ENCODE peak calls at places on chromosomes 11 and 22, in seven cellular contexts. D is DND-41, J is astrocyte of the spinal cord, L is K562, A is WTC11, F is pancreas, Z is body of pancreas. I is an unnamed sample.

GRCh38 chr22:26756675-26757293 is 99.4 kb downstream of the MIAT start:
- DNase-seq in D (no peak), J (peak), L (peak), A (peak), F (peak), Z (peak), I (peak)

GRCh38 chr11:68403831-68404230 is 56.7 kb upstream of the PPP6R3 start:
- DNase-seq in D (no peak), J (no peak), L (no peak), A (no peak), F (no peak), Z (no peak), I (no peak)

GRCh38 chr22:47659467-47660302 is 897.2 kb downstream of the TBC1D22A start:
- DNase-seq in D (no peak), J (no peak), L (no peak), A (no peak), F (no peak), Z (no peak), I (no peak)

GRCh38 chr22:39221999-39222686 is 22.6 kb downstream of the PDGFB start:
- DNase-seq in D (no peak), J (no peak), L (no peak), A (no peak), F (no peak), Z (peak), I (no peak)

GRCh38 chr11:86039094-86039493 is 29.8 kb downstream of the PICALM start:
- DNase-seq in D (no peak), J (no peak), L (no peak), A (no peak), F (no peak), Z (no peak), I (no peak)

GRCh38 chr11:57762235-57762866 is 749 bp downstream of the CTNND1 start:
- DNase-seq in D (no peak), J (peak), L (peak), A (no peak), F (no peak), Z (peak), I (no peak)

GRCh38 chr22:46044718-46045458 is 67.9 kb upstream of the WNT7B start:
- DNase-seq in D (peak), J (no peak), L (no peak), A (peak), F (no peak), Z (peak), I (no peak)

GRCh38 chr11:32002311-32002710 is 88.6 kb upstream of the RCN1 start:
- DNase-seq in D (no peak), J (no peak), L (no peak), A (no peak), F (no peak), Z (no peak), I (no peak)

GRCh38 chr11:47213985-47214564 is 699 bp upstream of the DDB2 start:
- DNase-seq in D (peak), J (peak), L (peak), A (peak), F (peak), Z (peak), I (peak)

GRCh38 chr11:77299528-77299993 is 1.9 kb downstream of the GDPD4 start:
- DNase-seq in D (no peak), J (no peak), L (peak), A (no peak), F (no peak), Z (peak), I (no peak)

GRCh38 chr22:28299760-28300159 is 379.9 kb downstream of the TTC28 start:
- DNase-seq in D (no peak), J (peak), L (no peak), A (no peak), F (no peak), Z (peak), I (no peak)

GRCh38 chr11:18457435-18457834 is 1.8 kb downstream of the LDHAL6A start:
- DNase-seq in D (no peak), J (no peak), L (peak), A (no peak), F (no peak), Z (peak), I (no peak)

GRCh38 chr22:48503876-48504275 is 1323.8 kb downstream of the BRD1 start:
- DNase-seq in D (no peak), J (no peak), L (no peak), A (no peak), F (no peak), Z (no peak), I (no peak)

GRCh38 chr11:2751523-2752203 is 51.9 kb upstream of the KCNQ1OT1 start:
- DNase-seq in D (no peak), J (no peak), L (no peak), A (no peak), F (peak), Z (peak), I (no peak)

GRCh38 chr11:64000026-64000739 is 13.9 kb downstream of the OTUB1 start:
- DNase-seq in D (no peak), J (peak), L (no peak), A (peak), F (peak), Z (peak), I (peak)

GRCh38 chr11:6599449-6599848 is 4.0 kb downstream of the RRP8 start:
- DNase-seq in D (no peak), J (no peak), L (no peak), A (no peak), F (no peak), Z (no peak), I (peak)

GRCh38 chr11:33622231-33622630 is 78.4 kb downstream of the C11orf91 start:
- DNase-seq in D (no peak), J (peak), L (no peak), A (no peak), F (no peak), Z (no peak), I (no peak)

GRCh38 chr11:8732748-8733241 is 50.2 kb downstream of the RPL27A start:
- DNase-seq in D (no peak), J (peak), L (no peak), A (no peak), F (peak), Z (peak), I (no peak)

GRCh38 chr11:117818036-117818858 is 6.3 kb downstream of the FXYD2 start:
- DNase-seq in D (peak), J (peak), L (no peak), A (no peak), F (peak), Z (peak), I (no peak)

GRCh38 chr22:50727678-50728522 is 10.1 kb upstream of the ACR start:
- DNase-seq in D (no peak), J (no peak), L (no peak), A (no peak), F (peak), Z (peak), I (no peak)

GRCh38 chr11:117221775-117222517 is 9.9 kb downstream of the PCSK7 start:
- DNase-seq in D (no peak), J (peak), L (no peak), A (no peak), F (peak), Z (peak), I (no peak)

GRCh38 chr11:121299417-121299816 is 6.8 kb downstream of the SC5D start:
- DNase-seq in D (no peak), J (no peak), L (no peak), A (no peak), F (no peak), Z (no peak), I (no peak)

GRCh38 chr11:10452211-10452767 is 2.8 kb upstream of the AMPD3 start:
- DNase-seq in D (no peak), J (no peak), L (no peak), A (no peak), F (no peak), Z (no peak), I (no peak)

GRCh38 chr11:94398101-94398500 is 3.1 kb downstream of the GPR83 start:
- DNase-seq in D (no peak), J (no peak), L (no peak), A (no peak), F (no peak), Z (no peak), I (no peak)

GRCh38 chr11:94401773-94402265 is 600 bp upstream of the GPR83 start:
- DNase-seq in D (no peak), J (no peak), L (no peak), A (no peak), F (no peak), Z (no peak), I (no peak)

GRCh38 chr11:94402355-94402754 is 1.1 kb upstream of the GPR83 start:
- DNase-seq in D (no peak), J (no peak), L (no peak), A (no peak), F (no peak), Z (no peak), I (no peak)

GRCh38 chr11:94400075-94400838 is 962 bp downstream of the GPR83 start:
- DNase-seq in D (no peak), J (no peak), L (peak), A (no peak), F (no peak), Z (no peak), I (no peak)

DNA sequence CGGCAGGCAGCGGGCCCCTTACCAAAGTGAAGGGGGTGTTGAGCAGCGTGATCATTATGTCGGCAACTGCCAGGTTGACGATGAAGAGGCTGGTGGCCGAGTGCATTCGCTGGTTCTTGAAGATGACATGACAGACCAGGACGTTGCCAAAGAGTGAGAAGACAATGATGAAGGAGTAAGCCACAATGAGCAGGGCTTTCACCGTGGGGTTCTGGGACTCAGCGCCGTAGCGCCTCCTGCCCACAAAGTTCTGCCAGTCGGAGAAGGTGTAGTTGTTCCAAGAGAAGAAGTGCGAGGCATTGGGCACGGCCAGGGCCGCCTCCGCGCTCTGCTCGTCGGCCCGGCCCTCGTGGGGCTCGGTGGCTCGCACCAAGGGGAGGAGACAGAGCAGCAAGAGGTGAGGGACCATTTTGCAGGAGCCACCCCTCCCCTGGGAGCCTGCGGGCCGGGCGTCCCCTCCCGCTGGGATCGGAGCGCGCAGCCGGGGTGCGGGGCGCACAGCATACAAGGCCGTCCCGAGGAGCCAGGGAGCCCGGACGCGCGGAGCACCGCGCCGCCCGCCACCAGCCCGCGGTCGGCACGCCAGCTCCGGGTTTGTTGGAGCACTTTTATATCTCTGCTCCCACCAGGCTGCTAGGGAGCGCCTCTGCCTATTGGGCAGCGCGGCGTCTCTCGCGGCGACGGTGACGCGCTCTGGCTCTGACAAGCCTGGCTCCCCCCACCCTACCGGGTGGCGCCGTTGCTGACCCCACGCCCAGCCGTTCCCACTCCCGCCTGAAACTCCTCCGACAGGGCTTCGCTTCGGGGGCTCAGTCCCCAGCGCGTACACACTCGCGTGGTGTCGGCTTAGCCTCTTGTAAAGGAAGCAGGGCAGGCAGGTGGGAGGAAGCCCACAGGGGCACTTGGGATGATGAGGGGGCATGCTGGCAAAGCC is at the start of gene GPR83:
- DNase-seq in D (no peak), J (peak), L (no peak), A (peak), F (no peak), Z (no peak), I (peak)
- TF ChIP-seq CTCF in D (no peak), J (no peak), L (no peak), A (no peak), F (no peak), Z (no peak), I (no peak)

DNA sequence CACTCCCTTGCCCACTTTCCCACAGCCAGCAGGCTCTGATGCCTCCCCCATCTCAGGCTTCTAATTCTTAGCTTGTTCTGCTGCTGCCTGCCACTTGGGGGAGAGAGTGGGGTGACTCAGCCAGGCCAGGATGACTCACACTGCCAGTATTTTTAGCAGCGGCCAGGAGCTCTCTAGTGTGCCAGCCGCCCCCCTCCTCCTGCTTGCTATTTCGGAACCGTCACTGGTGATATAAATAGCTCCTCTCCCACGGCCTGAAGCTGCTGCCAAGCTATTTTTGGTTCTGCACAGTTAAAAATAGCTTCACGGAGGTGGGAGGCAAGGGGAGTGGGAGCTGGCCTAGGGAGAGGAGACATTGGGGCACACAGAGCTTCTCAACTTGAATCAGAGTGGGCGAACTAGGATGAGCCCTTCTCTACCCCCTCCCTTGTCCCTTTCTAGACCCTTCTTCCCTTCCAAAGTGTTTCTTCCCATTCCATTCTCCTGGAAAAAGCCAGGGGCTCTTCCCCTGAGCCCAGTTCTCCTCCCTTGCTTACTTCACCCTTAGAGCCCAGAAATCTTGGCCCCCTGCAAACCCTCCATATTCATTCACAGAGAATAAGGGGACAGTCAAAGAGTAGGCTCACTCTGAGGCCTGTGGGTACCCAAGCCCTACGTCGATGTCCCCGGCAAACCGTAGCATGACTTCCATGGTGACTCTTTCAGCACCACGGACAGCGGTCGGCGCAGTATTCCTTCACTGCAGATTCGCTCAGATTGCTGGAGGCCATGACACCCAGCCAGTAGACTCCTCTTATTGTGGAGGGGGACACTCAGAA is 2.5 kb upstream of the NPAS4 start:
- DNase-seq in D (peak), J (peak), L (peak), A (peak), F (peak), Z (peak), I (peak)
- TF ChIP-seq CTCF in D (no peak), J (peak), L (peak), A (no peak), F (no peak), Z (peak), I (no peak)

GRCh38 chr11:128757235-128757711 is 63.4 kb downstream of the FLI1 start:
- DNase-seq in D (peak), J (peak), L (peak), A (peak), F (no peak), Z (no peak), I (no peak)
- TF ChIP-seq CTCF in D (peak), J (peak), L (peak), A (no peak), F (no peak), Z (peak), I (no peak)

GRCh38 chr11:103108933-103109817 is at the start of gene DYNC2H1:
- DNase-seq in D (peak), J (peak), L (peak), A (peak), F (peak), Z (peak), I (peak)
- TF ChIP-seq CTCF in D (peak), J (peak), L (peak), A (no peak), F (no peak), Z (peak), I (peak)

GRCh38 chr11:90392692-90393091 is 169.8 kb upstream of the CHORDC1 start:
- DNase-seq in D (no peak), J (no peak), L (no peak), A (no peak), F (no peak), Z (no peak), I (no peak)
- TF ChIP-seq CTCF in D (no peak), J (no peak), L (no peak), A (no peak), F (no peak), Z (no peak), I (peak)

GRCh38 chr11:73106347-73106746 is 35.8 kb downstream of the FCHSD2 start:
- DNase-seq in D (no peak), J (no peak), L (no peak), A (no peak), F (no peak), Z (no peak), I (no peak)
- TF ChIP-seq CTCF in D (no peak), J (no peak), L (no peak), A (no peak), F (no peak), Z (no peak), I (no peak)

DNA sequence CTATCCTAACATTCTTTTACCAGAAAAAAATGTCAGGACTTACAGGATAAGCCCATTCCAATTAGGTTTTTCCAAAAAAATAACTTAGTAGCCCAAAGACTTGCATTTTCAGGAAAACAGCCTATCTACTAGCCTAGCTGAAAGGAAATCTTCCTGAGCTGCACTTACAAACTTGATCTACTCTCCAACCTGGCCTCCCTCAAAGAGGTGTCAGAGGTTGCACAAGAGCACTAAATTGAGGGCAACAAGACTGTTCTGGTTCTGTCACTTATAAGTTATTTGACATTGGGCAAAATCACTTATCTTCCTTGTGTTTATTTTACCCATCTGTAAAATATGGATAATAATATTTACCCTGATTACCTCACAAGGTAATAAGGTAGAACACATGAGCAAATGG is 7.9 kb upstream of the SOX6 start:
- DNase-seq in D (no peak), J (no peak), L (peak), A (no peak), F (no peak), Z (no peak), I (no peak)
- TF ChIP-seq CTCF in D (no peak), J (no peak), L (no peak), A (no peak), F (no peak), Z (no peak), I (no peak)

GRCh38 chr22:44827666-44828065 is 75.3 kb downstream of the ARHGAP8 start:
- DNase-seq in D (no peak), J (no peak), L (no peak), A (no peak), F (no peak), Z (no peak), I (no peak)

GRCh38 chr22:44824271-44824670 is 71.9 kb downstream of the ARHGAP8 start:
- DNase-seq in D (no peak), J (no peak), L (no peak), A (no peak), F (no peak), Z (no peak), I (no peak)

GRCh38 chr22:44831885-44832284 is 79.5 kb downstream of the ARHGAP8 start:
- DNase-seq in D (no peak), J (no peak), L (no peak), A (no peak), F (no peak), Z (no peak), I (no peak)

GRCh38 chr22:44825310-44826150 is 73.2 kb downstream of the ARHGAP8 start:
- DNase-seq in D (no peak), J (no peak), L (no peak), A (no peak), F (no peak), Z (no peak), I (no peak)

DNA sequence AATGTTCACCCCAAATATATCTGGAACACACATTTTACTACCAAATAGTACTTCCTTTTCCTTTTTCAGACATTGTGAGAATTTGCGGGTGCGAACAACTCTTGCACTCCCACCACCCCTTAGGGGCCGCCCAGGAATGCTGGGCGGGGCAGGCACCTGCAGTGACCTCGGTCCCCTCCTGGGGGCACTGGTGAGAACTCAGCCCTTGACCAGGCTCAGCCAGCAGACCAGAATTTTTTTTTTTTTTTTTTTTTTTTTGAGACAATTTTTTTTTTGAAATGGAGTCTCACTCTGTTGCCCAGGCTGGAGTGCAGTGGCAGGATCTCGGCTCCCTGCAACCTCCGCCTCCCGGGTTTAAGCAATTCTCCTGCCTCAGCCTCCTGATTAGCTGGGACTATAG is 75.8 kb downstream of the ARHGAP8 start:
- DNase-seq in D (peak), J (no peak), L (peak), A (peak), F (no peak), Z (no peak), I (peak)
- TF ChIP-seq CTCF in D (peak), J (peak), L (peak), A (peak), F (no peak), Z (peak), I (peak)

DNA sequence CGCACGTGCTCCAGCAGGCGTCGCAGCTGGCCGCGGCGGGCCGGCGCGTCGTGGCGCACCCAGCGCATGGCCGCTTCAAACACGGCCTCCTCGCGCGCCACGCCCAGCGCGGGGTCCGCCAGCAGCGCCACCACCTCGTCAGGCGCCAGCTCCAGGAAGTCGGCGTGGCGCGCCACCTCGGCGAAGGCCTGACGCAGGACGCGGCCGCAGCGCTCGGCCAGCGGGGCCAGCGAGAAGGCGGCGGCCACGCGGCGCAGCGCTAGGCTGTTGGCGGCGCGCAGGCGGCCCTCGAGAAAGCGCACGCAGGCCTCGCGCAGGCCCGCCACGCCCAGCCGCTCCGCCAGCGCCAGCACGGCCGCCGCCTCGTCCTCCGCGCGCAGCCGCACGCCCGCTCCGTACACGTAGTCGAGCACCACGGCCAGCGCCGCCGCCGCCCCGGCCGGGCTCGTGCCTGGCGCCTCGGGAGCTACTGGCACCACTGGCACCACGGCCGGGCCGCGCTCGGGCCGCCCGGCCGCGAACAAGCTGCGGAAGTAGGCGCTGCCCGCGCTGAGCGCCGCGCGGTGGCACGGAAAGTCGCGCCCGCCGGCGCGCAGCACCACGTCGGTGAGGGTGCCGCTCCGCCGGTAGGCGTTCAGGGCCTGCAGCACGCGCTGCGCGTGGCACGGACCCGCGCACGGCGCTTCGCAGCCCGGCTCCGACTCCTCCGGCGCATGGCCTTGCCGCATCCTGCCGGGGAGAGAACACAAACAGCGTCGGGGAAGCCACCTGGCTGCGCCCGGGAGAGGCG is 2.9 kb downstream of the KLHL35 start:
- DNase-seq in D (no peak), J (peak), L (no peak), A (peak), F (peak), Z (peak), I (peak)
- TF ChIP-seq CTCF in D (no peak), J (no peak), L (no peak), A (no peak), F (no peak), Z (no peak), I (no peak)